ENCODE peak calls at places on chromosomes 16 and 17, in four cellular contexts. One of them, this sample, is unnamed.

GRCh38 chr16:69501956-69502457 is 63.8 kb upstream of the NFAT5 start:
- DNase-seq in CD4-positive, CD25-positive, alpha-beta regulatory T cell: no peak
- DNase-seq in aorta: no peak
- DNase-seq in breast epithelium: no peak
- DNase-seq in this sample: no peak

GRCh38 chr17:35892091-35892637 is 12.0 kb upstream of the CCL5 start:
- DNase-seq in CD4-positive, CD25-positive, alpha-beta regulatory T cell: no peak
- DNase-seq in aorta: no peak
- DNase-seq in breast epithelium: no peak
- DNase-seq in this sample: no peak

GRCh38 chr16:46789075-46789474 is 40.9 kb upstream of the MYLK3 start:
- DNase-seq in CD4-positive, CD25-positive, alpha-beta regulatory T cell: no peak
- DNase-seq in aorta: no peak
- DNase-seq in breast epithelium: no peak
- DNase-seq in this sample: no peak

GRCh38 chr17:63455417-63455816 is 9.3 kb upstream of the CYB561 start:
- DNase-seq in CD4-positive, CD25-positive, alpha-beta regulatory T cell: no peak
- DNase-seq in aorta: no peak
- DNase-seq in breast epithelium: no peak
- DNase-seq in this sample: no peak

GRCh38 chr17:77196251-77196650 is 55.5 kb downstream of the SEC14L1 start:
- DNase-seq in CD4-positive, CD25-positive, alpha-beta regulatory T cell: no peak
- DNase-seq in aorta: no peak
- DNase-seq in breast epithelium: no peak
- DNase-seq in this sample: no peak

GRCh38 chr16:57994778-57995177 is 5.7 kb downstream of the ZNF319 start:
- DNase-seq in CD4-positive, CD25-positive, alpha-beta regulatory T cell: no peak
- DNase-seq in aorta: peak
- DNase-seq in breast epithelium: no peak
- DNase-seq in this sample: peak

GRCh38 chr16:70777973-70778406 is 23.0 kb downstream of the VAC14 start:
- DNase-seq in CD4-positive, CD25-positive, alpha-beta regulatory T cell: no peak
- DNase-seq in aorta: peak
- DNase-seq in breast epithelium: no peak
- DNase-seq in this sample: no peak

GRCh38 chr17:36717088-36717487 is 115.7 kb downstream of the MRM1 start:
- DNase-seq in CD4-positive, CD25-positive, alpha-beta regulatory T cell: no peak
- DNase-seq in aorta: no peak
- DNase-seq in breast epithelium: no peak
- DNase-seq in this sample: no peak

GRCh38 chr16:54475019-54475418 is 188.4 kb upstream of the IRX3 start:
- DNase-seq in CD4-positive, CD25-positive, alpha-beta regulatory T cell: no peak
- DNase-seq in aorta: no peak
- DNase-seq in breast epithelium: no peak
- DNase-seq in this sample: no peak

GRCh38 chr16:87535457-87535854 is 42.6 kb upstream of the ZCCHC14 start:
- DNase-seq in CD4-positive, CD25-positive, alpha-beta regulatory T cell: no peak
- DNase-seq in aorta: no peak
- DNase-seq in breast epithelium: no peak
- DNase-seq in this sample: no peak

GRCh38 chr16:9965079-9965478 is 217.1 kb downstream of the GRIN2A start:
- DNase-seq in CD4-positive, CD25-positive, alpha-beta regulatory T cell: no peak
- DNase-seq in aorta: no peak
- DNase-seq in breast epithelium: no peak
- DNase-seq in this sample: no peak

GRCh38 chr17:49787932-49788442 is 494 bp upstream of the KAT7 start:
- DNase-seq in CD4-positive, CD25-positive, alpha-beta regulatory T cell: peak
- DNase-seq in aorta: no peak
- DNase-seq in breast epithelium: peak
- DNase-seq in this sample: no peak

GRCh38 chr16:85174871-85175723 is 62.8 kb upstream of the CIBAR2 start:
- DNase-seq in CD4-positive, CD25-positive, alpha-beta regulatory T cell: no peak
- DNase-seq in aorta: no peak
- DNase-seq in breast epithelium: no peak
- DNase-seq in this sample: peak

GRCh38 chr16:50587543-50587942 is 39.3 kb downstream of the NKD1 start:
- DNase-seq in CD4-positive, CD25-positive, alpha-beta regulatory T cell: no peak
- DNase-seq in aorta: peak
- DNase-seq in breast epithelium: no peak
- DNase-seq in this sample: no peak

GRCh38 chr16:23310217-23310616 is 8.1 kb downstream of the SCNN1B start:
- DNase-seq in CD4-positive, CD25-positive, alpha-beta regulatory T cell: no peak
- DNase-seq in aorta: peak
- DNase-seq in breast epithelium: no peak
- DNase-seq in this sample: no peak

GRCh38 chr17:76901542-76902197 is 33.5 kb downstream of the MGAT5B start:
- DNase-seq in CD4-positive, CD25-positive, alpha-beta regulatory T cell: no peak
- DNase-seq in aorta: no peak
- DNase-seq in breast epithelium: no peak
- DNase-seq in this sample: no peak

GRCh38 chr17:56142325-56142724 is 10.9 kb upstream of the ANKFN1 start:
- DNase-seq in CD4-positive, CD25-positive, alpha-beta regulatory T cell: no peak
- DNase-seq in aorta: no peak
- DNase-seq in breast epithelium: no peak
- DNase-seq in this sample: no peak

GRCh38 chr17:64273006-64273405 is 9.9 kb upstream of the TEX2 start:
- DNase-seq in CD4-positive, CD25-positive, alpha-beta regulatory T cell: no peak
- DNase-seq in aorta: no peak
- DNase-seq in breast epithelium: no peak
- DNase-seq in this sample: no peak

GRCh38 chr16:4882633-4883285 is 35.5 kb downstream of the UBN1 start:
- DNase-seq in CD4-positive, CD25-positive, alpha-beta regulatory T cell: no peak
- DNase-seq in aorta: peak
- DNase-seq in breast epithelium: no peak
- DNase-seq in this sample: no peak

GRCh38 chr17:63446981-63447687 is 1.0 kb upstream of the CYB561 start:
- DNase-seq in CD4-positive, CD25-positive, alpha-beta regulatory T cell: peak
- DNase-seq in aorta: no peak
- DNase-seq in breast epithelium: no peak
- DNase-seq in this sample: peak

GRCh38 chr16:28012031-28012445 is 51.5 kb downstream of the GSG1L start:
- DNase-seq in CD4-positive, CD25-positive, alpha-beta regulatory T cell: no peak
- DNase-seq in aorta: no peak
- DNase-seq in breast epithelium: no peak
- DNase-seq in this sample: no peak

GRCh38 chr16:82360024-82360783 is 190.2 kb upstream of the MPHOSPH6 start:
- DNase-seq in CD4-positive, CD25-positive, alpha-beta regulatory T cell: no peak
- DNase-seq in aorta: no peak
- DNase-seq in breast epithelium: no peak
- DNase-seq in this sample: no peak

GRCh38 chr17:42980766-42981397 is 517 bp downstream of the RUNDC1 start:
- DNase-seq in CD4-positive, CD25-positive, alpha-beta regulatory T cell: peak
- DNase-seq in aorta: peak
- DNase-seq in breast epithelium: no peak
- DNase-seq in this sample: peak

GRCh38 chr17:71118039-71118438 is 948.7 kb downstream of the KCNJ2 start:
- DNase-seq in CD4-positive, CD25-positive, alpha-beta regulatory T cell: no peak
- DNase-seq in aorta: no peak
- DNase-seq in breast epithelium: no peak
- DNase-seq in this sample: no peak

GRCh38 chr17:40139566-40140058 is 725 bp upstream of the CASC3 start:
- DNase-seq in CD4-positive, CD25-positive, alpha-beta regulatory T cell: no peak
- DNase-seq in aorta: no peak
- DNase-seq in breast epithelium: peak
- DNase-seq in this sample: no peak

GRCh38 chr17:60538726-60539125 is 12.7 kb upstream of the APPBP2 start:
- DNase-seq in CD4-positive, CD25-positive, alpha-beta regulatory T cell: no peak
- DNase-seq in aorta: no peak
- DNase-seq in breast epithelium: no peak
- DNase-seq in this sample: no peak

GRCh38 chr17:40485851-40486512 is 15.4 kb downstream of the TNS4 start:
- DNase-seq in CD4-positive, CD25-positive, alpha-beta regulatory T cell: no peak
- DNase-seq in aorta: no peak
- DNase-seq in breast epithelium: peak
- DNase-seq in this sample: no peak

GRCh38 chr17:78300962-78301820 is 58.7 kb downstream of the SOCS3 start:
- DNase-seq in CD4-positive, CD25-positive, alpha-beta regulatory T cell: no peak
- DNase-seq in aorta: no peak
- DNase-seq in breast epithelium: no peak
- DNase-seq in this sample: no peak

GRCh38 chr16:46790599-46791270 is 40.2 kb downstream of the C16orf87 start:
- DNase-seq in CD4-positive, CD25-positive, alpha-beta regulatory T cell: no peak
- DNase-seq in aorta: no peak
- DNase-seq in breast epithelium: no peak
- DNase-seq in this sample: no peak

GRCh38 chr16:56932588-56933265 is 785 bp downstream of the HERPUD1 start:
- DNase-seq in CD4-positive, CD25-positive, alpha-beta regulatory T cell: peak
- DNase-seq in aorta: peak
- DNase-seq in breast epithelium: peak
- DNase-seq in this sample: peak

GRCh38 chr17:47969975-47970724 is 763 bp upstream of the CDK5RAP3 start:
- DNase-seq in CD4-positive, CD25-positive, alpha-beta regulatory T cell: no peak
- DNase-seq in aorta: no peak
- DNase-seq in breast epithelium: no peak
- DNase-seq in this sample: peak
- H3K27ac ChIP-seq in CD4-positive, CD25-positive, alpha-beta regulatory T cell: peak
- H3K27ac ChIP-seq in aorta: no peak
- H3K27ac ChIP-seq in breast epithelium: peak
- H3K27ac ChIP-seq in this sample: peak

DNA sequence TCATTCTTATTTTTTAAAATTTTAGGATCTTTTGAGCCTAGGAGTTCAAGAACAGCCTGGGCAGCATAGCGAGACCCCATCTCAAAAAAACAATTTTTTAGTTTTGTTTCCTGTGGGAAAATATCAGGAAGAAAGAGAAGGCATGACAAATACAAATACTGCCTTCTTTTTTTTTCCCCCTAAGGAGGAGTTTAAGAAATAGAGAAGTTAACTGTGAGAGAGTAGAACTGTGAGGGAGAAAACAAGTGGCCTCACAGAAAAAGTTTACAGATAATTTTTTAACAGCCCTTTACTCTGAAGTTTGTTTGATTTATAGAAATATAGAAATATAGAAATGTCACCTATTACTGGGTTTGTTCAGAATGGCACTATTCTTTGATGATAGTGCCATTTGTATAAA is 21.1 kb downstream of the TTYH2 start:
- DNase-seq in CD4-positive, CD25-positive, alpha-beta regulatory T cell: no peak
- DNase-seq in aorta: no peak
- DNase-seq in breast epithelium: no peak
- DNase-seq in this sample: no peak
- H3K27ac ChIP-seq in CD4-positive, CD25-positive, alpha-beta regulatory T cell: no peak
- H3K27ac ChIP-seq in aorta: no peak
- H3K27ac ChIP-seq in breast epithelium: no peak
- H3K27ac ChIP-seq in this sample: peak

GRCh38 chr17:18933102-18934058 is 18.6 kb upstream of the SLC5A10 start:
- DNase-seq in CD4-positive, CD25-positive, alpha-beta regulatory T cell: no peak
- DNase-seq in aorta: no peak
- DNase-seq in breast epithelium: no peak
- DNase-seq in this sample: no peak

GRCh38 chr17:18925187-18925586 is 26.8 kb upstream of the SLC5A10 start:
- DNase-seq in CD4-positive, CD25-positive, alpha-beta regulatory T cell: no peak
- DNase-seq in aorta: no peak
- DNase-seq in breast epithelium: no peak
- DNase-seq in this sample: no peak

GRCh38 chr17:18932360-18933055 is 19.5 kb upstream of the SLC5A10 start:
- DNase-seq in CD4-positive, CD25-positive, alpha-beta regulatory T cell: no peak
- DNase-seq in aorta: no peak
- DNase-seq in breast epithelium: no peak
- DNase-seq in this sample: no peak

DNA sequence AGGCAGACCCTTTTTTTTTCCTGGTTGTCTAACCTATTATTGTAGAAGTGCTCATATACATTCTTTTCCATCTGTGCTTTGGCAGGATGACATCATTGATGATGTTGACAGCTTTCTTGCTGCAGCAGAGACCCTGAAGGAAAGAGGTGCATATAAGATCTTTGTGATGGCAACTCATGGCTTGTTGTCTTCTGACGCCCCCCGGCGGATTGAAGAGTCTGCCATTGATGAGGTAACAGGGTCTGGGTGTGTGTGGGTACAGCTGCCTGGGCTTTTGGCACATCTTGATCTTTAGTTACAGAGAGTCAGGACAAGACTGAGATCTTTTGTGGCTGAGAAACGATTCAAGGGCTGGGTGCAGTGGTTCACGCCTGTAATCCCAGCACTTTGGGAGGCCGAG is 23.2 kb upstream of the SLC5A10 start:
- DNase-seq in CD4-positive, CD25-positive, alpha-beta regulatory T cell: no peak
- DNase-seq in aorta: no peak
- DNase-seq in breast epithelium: no peak
- DNase-seq in this sample: no peak
- H3K27ac ChIP-seq in CD4-positive, CD25-positive, alpha-beta regulatory T cell: no peak
- H3K27ac ChIP-seq in aorta: no peak
- H3K27ac ChIP-seq in breast epithelium: no peak
- H3K27ac ChIP-seq in this sample: no peak

GRCh38 chr17:81273698-81274470 is 21.2 kb downstream of the SLC38A10 start:
- DNase-seq in CD4-positive, CD25-positive, alpha-beta regulatory T cell: no peak
- DNase-seq in aorta: no peak
- DNase-seq in breast epithelium: no peak
- DNase-seq in this sample: no peak

GRCh38 chr17:81272616-81273015 is 22.5 kb downstream of the SLC38A10 start:
- DNase-seq in CD4-positive, CD25-positive, alpha-beta regulatory T cell: no peak
- DNase-seq in aorta: no peak
- DNase-seq in breast epithelium: peak
- DNase-seq in this sample: peak

GRCh38 chr17:81277421-81277820 is 17.7 kb downstream of the SLC38A10 start:
- DNase-seq in CD4-positive, CD25-positive, alpha-beta regulatory T cell: no peak
- DNase-seq in aorta: no peak
- DNase-seq in breast epithelium: no peak
- DNase-seq in this sample: peak

GRCh38 chr17:81276781-81277180 is 18.3 kb downstream of the SLC38A10 start:
- DNase-seq in CD4-positive, CD25-positive, alpha-beta regulatory T cell: no peak
- DNase-seq in aorta: no peak
- DNase-seq in breast epithelium: no peak
- DNase-seq in this sample: no peak

DNA sequence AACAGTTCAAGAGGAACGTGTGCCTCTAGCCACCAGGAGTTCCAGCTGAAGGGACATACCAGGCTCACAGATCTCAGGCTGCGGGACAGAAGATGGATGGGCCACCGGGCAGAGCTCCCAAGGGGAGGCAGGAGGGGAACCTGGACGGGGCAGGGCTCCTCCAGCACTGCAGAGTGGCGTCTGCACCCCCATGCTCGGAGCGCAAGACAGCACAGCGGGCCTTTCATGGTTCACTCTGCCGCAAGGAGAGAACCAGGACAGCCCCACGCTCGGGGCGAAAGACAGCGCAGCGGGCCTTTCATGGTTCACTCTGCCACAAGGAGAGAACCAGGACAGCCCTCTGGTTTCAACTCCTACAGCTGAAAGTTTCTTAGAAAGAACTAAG is 20.6 kb downstream of the SLC38A10 start:
- DNase-seq in CD4-positive, CD25-positive, alpha-beta regulatory T cell: no peak
- DNase-seq in aorta: no peak
- DNase-seq in breast epithelium: no peak
- DNase-seq in this sample: no peak
- H3K27ac ChIP-seq in CD4-positive, CD25-positive, alpha-beta regulatory T cell: no peak
- H3K27ac ChIP-seq in aorta: no peak
- H3K27ac ChIP-seq in breast epithelium: no peak
- H3K27ac ChIP-seq in this sample: no peak

This sample was measured in lower lobe of right lung.